ENCODE peak calls at places on chromosome 1, in ten cellular contexts. A, M, D, E, K, U, Z, P, N and W are unnamed samples.

GRCh38 chr1:229970714-229971113 is 96.3 kb upstream of the GALNT2 start:
- DNase-seq in U (no peak), E (no peak), P (no peak), N (no peak), A (no peak), M (no peak), K (no peak), Z (no peak), D (no peak), W (no peak)

GRCh38 chr1:2921970-2922686 is 99.1 kb upstream of the ACTRT2 start:
- DNase-seq in A (peak; percentile 14), K (no peak), P (no peak), Z (no peak), D (no peak), E (no peak), U (peak; percentile 87), M (no peak), N (peak; percentile 11), W (no peak)

GRCh38 chr1:106037526-106037925 is 1018.9 kb upstream of the PRMT6 start:
- DNase-seq in U (no peak), A (no peak), D (no peak), Z (no peak), P (no peak), N (no peak), K (no peak), E (no peak), M (no peak), W (no peak)

GRCh38 chr1:119453021-119453420 is 38.1 kb downstream of the HSD3B2 start:
- DNase-seq in P (peak; percentile 10), A (peak; percentile 6), M (no peak), D (no peak), E (peak; percentile 44), Z (no peak), N (no peak), K (no peak), U (no peak), W (no peak)

GRCh38 chr1:63486679-63487078 is 36.3 kb downstream of the ITGB3BP start:
- DNase-seq in U (no peak), N (no peak), D (no peak), K (no peak), A (no peak), E (no peak), Z (no peak), P (peak; percentile 63), M (no peak), W (no peak)

GRCh38 chr1:184882649-184883303 is 91.5 kb downstream of the NIBAN1 start:
- DNase-seq in M (no peak), P (no peak), N (no peak), K (no peak), E (no peak), D (peak; percentile 54), Z (peak; percentile 23), U (no peak), A (no peak), W (no peak)

GRCh38 chr1:198278922-198279321 is 122.1 kb downstream of the NEK7 start:
- DNase-seq in A (no peak), K (no peak), N (no peak), E (no peak), M (no peak), U (no peak), P (no peak), Z (no peak), D (no peak), W (no peak)

GRCh38 chr1:53415432-53415831 is 43.8 kb upstream of the DMRTB1 start:
- DNase-seq in M (no peak), A (no peak), E (no peak), D (no peak), N (no peak), Z (no peak), K (no peak), U (no peak), P (no peak), W (no peak)

DNA sequence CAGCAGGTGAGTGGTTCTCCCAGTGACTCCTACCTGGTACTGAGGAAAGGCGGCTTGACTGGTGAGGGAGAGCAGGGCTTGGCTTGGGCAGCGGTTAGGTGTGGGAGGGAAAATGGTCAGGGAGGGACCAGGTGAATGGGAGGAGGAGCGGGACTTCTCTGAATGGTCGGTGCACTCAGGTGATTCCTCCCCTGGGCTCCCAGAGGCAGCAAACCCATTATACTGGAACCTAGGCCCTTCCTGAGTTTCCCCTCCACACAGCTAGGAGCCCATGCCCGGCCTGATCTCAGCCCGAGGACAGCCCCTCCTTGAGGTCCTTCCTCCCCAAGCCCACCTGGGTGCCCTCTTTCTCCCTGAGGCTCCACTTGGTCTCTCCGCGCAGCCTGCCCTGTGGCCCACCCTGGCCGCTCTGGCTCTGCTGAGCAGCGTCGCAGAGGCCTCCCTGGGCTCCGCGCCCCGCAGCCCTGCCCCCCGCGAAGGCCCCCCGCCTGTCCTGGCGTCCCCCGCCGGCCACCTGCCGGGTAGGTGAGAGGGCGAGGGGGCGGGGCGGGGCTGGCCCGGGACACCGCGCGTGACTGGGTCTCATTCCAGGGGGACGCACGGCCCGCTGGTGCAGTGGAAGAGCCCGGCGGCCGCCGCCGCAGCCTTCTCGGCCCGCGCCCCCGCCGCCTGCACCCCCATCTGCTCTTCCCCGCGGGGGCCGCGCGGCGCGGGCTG is 2.3 kb downstream of the ARTN start:
- DNase-seq in D (no peak), E (no peak), M (no peak), Z (peak; percentile 75), A (peak; percentile 87), K (no peak), U (peak; percentile 87), P (no peak), N (no peak), W (no peak)
- H3K27ac ChIP-seq in D (no peak overlapping the region), E (no peak overlapping the region), M (no peak overlapping the region), Z (peak overlapping the region; percentile 84), A (peak overlapping the region; percentile 80), K (no peak overlapping the region), U (no peak overlapping the region), P (no peak overlapping the region), N (no peak overlapping the region), W (no peak overlapping the region)

DNA sequence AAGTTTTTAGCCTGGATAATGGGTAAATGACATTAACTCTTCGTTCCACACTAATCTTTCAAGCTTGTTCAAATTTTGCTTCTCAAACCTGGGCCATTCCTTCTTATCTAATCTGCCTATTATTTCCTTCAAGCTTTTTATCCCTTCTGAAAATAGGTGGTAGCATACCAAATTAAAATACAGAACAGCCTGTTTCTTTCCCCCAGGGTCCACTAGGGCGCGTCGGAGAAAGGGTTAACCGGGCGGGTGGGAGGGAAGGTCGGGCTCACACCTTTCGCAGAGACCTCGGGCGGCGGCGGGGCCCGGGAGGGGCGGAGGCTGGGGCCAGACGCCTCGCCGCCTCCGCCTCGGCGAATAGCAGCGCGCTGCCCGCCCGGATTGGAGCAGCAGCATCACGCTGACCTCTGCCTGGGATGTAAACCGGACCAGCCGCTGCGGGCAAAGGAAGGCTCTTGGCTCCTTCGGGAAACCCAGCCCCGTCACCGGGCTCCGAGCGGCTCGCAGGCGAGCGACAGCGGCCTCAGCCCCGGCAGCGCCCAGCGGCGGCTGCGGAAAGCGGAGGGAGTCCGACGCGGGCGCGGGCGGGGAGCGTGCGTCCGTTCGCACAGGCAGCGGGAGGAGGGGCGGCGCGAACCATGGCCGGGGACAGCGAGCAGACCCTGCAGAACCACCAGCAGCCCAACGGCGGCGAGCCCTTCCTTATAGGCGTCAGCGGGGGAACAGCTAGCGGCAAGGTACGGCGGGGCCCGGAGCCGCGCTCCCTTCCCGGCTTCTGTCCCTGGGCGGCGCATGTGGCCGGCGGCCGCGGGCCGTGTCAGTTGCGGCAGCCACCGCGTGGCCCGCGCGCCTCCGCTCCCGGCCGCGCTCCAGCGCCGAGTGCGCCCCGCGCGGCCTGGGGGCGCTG is at the start of gene UCK2:
- DNase-seq in Z (peak; percentile 87), K (peak; percentile 81), U (peak; percentile 95), N (peak; percentile 92), M (peak; percentile 87), D (peak; percentile 67), P (peak; percentile 76), A (peak; percentile 86), E (peak; percentile 88), W (no peak)
- TF ChIP-seq POLR2A in Z (peak; percentile 68), K (peak; percentile 49), U (peak; percentile 52), N (peak; percentile 77), M (peak; percentile 31), D (peak; percentile 32), P (peak; percentile 91), A (peak; percentile 82), E (peak; percentile 72), W (no peak)

GRCh38 chr1:21317690-21318043 is 27.4 kb upstream of the ECE1 start:
- DNase-seq in U (no peak), E (no peak), D (peak; percentile 37), K (no peak), A (no peak), N (no peak), M (no peak), Z (no peak), P (no peak), W (no peak)

GRCh38 chr1:21318714-21319159 is 28.5 kb upstream of the ECE1 start:
- DNase-seq in P (peak; percentile 87), A (peak; percentile 86), E (peak; percentile 75), D (peak; percentile 99), U (peak; percentile 85), M (peak; percentile 97), K (no peak), N (no peak), Z (peak; percentile 71), W (peak; percentile 98)

GRCh38 chr1:21314797-21315396 is 24.6 kb upstream of the ECE1 start:
- DNase-seq in A (no peak), P (no peak), N (no peak), D (no peak), M (no peak), Z (no peak), U (no peak), E (no peak), K (no peak), W (no peak)

GRCh38 chr1:21318057-21318713 is 27.9 kb upstream of the ECE1 start:
- DNase-seq in Z (no peak), U (no peak), A (no peak), K (no peak), E (no peak), N (no peak), D (no peak), P (no peak), M (no peak), W (no peak)

DNA sequence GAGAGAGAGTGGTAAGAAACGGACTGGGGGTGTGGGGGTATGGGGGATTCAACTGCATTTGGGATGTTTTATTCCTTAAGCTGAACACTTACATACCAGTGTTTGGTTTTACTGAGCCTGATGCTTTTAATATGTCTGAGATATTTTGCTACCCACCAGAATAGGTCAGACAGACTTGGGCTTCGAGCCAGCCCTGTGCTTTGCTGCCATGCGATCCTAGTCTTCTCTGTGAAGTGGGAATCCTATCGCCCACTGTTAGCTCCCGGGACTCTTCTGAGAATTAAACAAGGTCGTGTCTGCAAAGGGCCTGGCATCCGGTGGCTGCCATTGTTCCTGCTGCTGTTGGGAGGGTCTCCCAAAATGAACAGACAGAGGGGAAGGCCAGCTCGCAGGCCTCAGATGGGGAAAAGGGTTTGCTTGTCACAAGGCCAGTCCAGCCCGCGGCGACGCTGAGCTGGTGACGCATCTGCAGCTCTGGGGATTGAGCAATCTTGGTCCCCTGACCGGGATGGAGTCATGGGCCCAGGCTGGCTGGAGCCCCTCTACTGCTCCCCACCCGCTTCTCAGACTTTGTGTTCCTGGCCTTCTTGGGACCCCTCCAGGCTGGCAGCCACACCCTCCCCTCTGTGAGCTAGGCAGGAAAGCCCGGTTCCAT is 26.9 kb upstream of the ECE1 start:
- DNase-seq in A (peak; percentile 83), K (no peak), D (peak; percentile 89), E (peak; percentile 78), N (no peak), U (peak; percentile 86), Z (peak; percentile 66), P (peak; percentile 90), M (peak; percentile 96), W (peak; percentile 95)
- H3K4me1 ChIP-seq in A (peaks cover 99% of the 10 kb centered on the region), K (peaks cover 42% of the 10 kb centered on the region), D (peaks cover 50% of the 10 kb centered on the region), E (peaks cover 22% of the 10 kb centered on the region), N (peaks cover 28% of the 10 kb centered on the region), U (peaks cover 57% of the 10 kb centered on the region), Z (peaks cover 26% of the 10 kb centered on the region), P (peaks cover 65% of the 10 kb centered on the region), M (peaks cover 76% of the 10 kb centered on the region), W (peaks cover 99% of the 10 kb centered on the region)

DNA sequence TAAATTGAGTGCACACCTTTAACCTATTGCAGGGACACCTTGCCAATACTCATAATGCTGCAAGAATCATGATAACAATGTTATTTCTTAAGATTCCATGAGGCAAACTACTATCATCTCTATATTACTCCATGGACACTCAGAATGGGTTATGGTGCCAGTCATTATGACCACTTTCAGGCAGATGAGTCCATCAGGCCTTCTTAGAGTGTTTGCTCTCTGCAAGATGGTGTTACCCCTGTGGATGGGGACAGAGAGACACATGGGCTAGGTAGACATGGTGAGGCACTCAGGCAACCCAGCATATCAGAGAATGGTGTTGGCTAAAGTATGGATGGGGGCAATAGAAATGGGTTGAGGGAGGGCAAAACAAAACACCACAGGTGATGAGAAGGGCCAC is 59.7 kb downstream of the XCL2 start:
- DNase-seq in U (no peak), K (no peak), E (no peak), M (no peak), P (no peak), N (no peak), D (no peak), A (no peak), Z (no peak), W (no peak)
- H3K27ac ChIP-seq in U (no peak overlapping the region), K (no peak overlapping the region), E (no peak overlapping the region), M (peak overlapping the region; percentile 72), P (peak overlapping the region; percentile 87), N (no peak overlapping the region), D (peak overlapping the region; percentile 75), A (no peak overlapping the region), Z (peak overlapping the region; percentile 49), W (no peak overlapping the region)